ENCODE peak calls at places on chromosomes 6 and 20, in eight cellular contexts. W is A549, Z is AG10803, Q is uterus, U is tibial artery, S is esophagus squamous epithelium, A is HCT116, F is GM10248. I is an unnamed sample.

GRCh38 chr6:52514514-52514913 is 62.3 kb downstream of the TRAM2 start:
- DNase-seq in A (peak), F (no peak), Z (peak), U (peak), S (no peak), W (no peak), Q (peak), I (peak)

GRCh38 chr20:62350098-62350628 is 16.9 kb downstream of the LAMA5 start:
- DNase-seq in W (peak), Q (no peak), A (peak), F (no peak), Z (no peak), S (no peak), U (no peak), I (no peak)

GRCh38 chr6:90219168-90219985 is 77.3 kb downstream of the BACH2 start:
- DNase-seq in Q (peak), A (no peak), F (no peak), S (no peak), U (no peak), Z (peak), W (no peak), I (no peak)

GRCh38 chr20:58630063-58630462 is 21.0 kb upstream of the STX16 start:
- DNase-seq in Z (peak), F (no peak), A (no peak), Q (no peak), W (peak), U (no peak), S (no peak), I (no peak)

GRCh38 chr6:31733734-31734133 is 2.6 kb downstream of the CLIC1 start:
- DNase-seq in A (no peak), F (no peak), U (no peak), W (no peak), Z (no peak), Q (no peak), S (no peak), I (no peak)

GRCh38 chr6:40740518-40740917 is 153.4 kb upstream of the LRFN2 start:
- DNase-seq in U (no peak), W (no peak), S (no peak), F (no peak), Q (no peak), A (no peak), Z (no peak), I (no peak)

GRCh38 chr6:53956804-53957203 is 154.4 kb upstream of the MLIP start:
- DNase-seq in U (no peak), F (no peak), A (no peak), Q (no peak), W (no peak), Z (no peak), S (no peak), I (no peak)

GRCh38 chr6:131755597-131755996 is 44.8 kb upstream of the CTAGE9 start:
- DNase-seq in Q (no peak), A (no peak), U (no peak), Z (peak), S (no peak), F (no peak), W (no peak), I (no peak)

GRCh38 chr6:33718713-33719112 is 7.2 kb upstream of the UQCC2 start:
- DNase-seq in Z (no peak), W (no peak), F (no peak), A (no peak), U (no peak), Q (no peak), S (no peak), I (no peak)

GRCh38 chr6:136404007-136404406 is 114.4 kb upstream of the BCLAF1 start:
- DNase-seq in F (no peak), Q (no peak), S (no peak), U (no peak), Z (no peak), W (no peak), A (no peak), I (no peak)

GRCh38 chr6:126113261-126113660 is 126.9 kb downstream of the TRMT11 start:
- DNase-seq in A (no peak), U (no peak), Q (no peak), W (no peak), Z (no peak), F (no peak), S (no peak), I (no peak)

GRCh38 chr6:124795879-124796838 is 166.1 kb upstream of the RNF217 start:
- DNase-seq in Z (no peak), A (no peak), F (peak), Q (no peak), S (no peak), U (no peak), W (no peak), I (no peak)

GRCh38 chr20:10259166-10259565 is 40.5 kb downstream of the SNAP25 start:
- DNase-seq in Q (no peak), Z (no peak), A (no peak), S (no peak), W (no peak), U (no peak), F (no peak), I (no peak)

GRCh38 chr20:18727032-18727508 is 86.5 kb upstream of the SCP2D1 start:
- DNase-seq in F (no peak), S (no peak), A (no peak), U (no peak), Z (no peak), Q (no peak), W (no peak), I (no peak)

GRCh38 chr6:122752990-122753687 is 26.4 kb upstream of the FABP7 start:
- DNase-seq in Q (no peak), W (no peak), A (no peak), F (no peak), U (no peak), S (no peak), Z (no peak), I (no peak)

GRCh38 chr6:32047084-32047478 is 8.9 kb downstream of the CYP21A2 start:
- DNase-seq in W (no peak), A (peak), S (no peak), F (no peak), Q (peak), U (peak), Z (no peak), I (peak)

GRCh38 chr6:48084201-48084600 is 26.8 kb downstream of the PTCHD4 start:
- DNase-seq in A (no peak), Q (no peak), U (no peak), Z (no peak), W (no peak), F (no peak), S (no peak), I (no peak)

GRCh38 chr6:1726341-1726763 is 116.6 kb downstream of the FOXC1 start:
- DNase-seq in Q (no peak), W (no peak), S (no peak), F (no peak), Z (no peak), A (no peak), U (no peak), I (no peak)

GRCh38 chr20:34516874-34517542 is 786 bp downstream of the DYNLRB1 start:
- DNase-seq in Z (peak), S (no peak), U (peak), Q (peak), W (no peak), F (peak), A (no peak), I (no peak)

GRCh38 chr20:63273180-63273579 is 567 bp downstream of the ARFGAP1 start:
- DNase-seq in A (no peak), U (no peak), S (no peak), Z (no peak), W (no peak), Q (no peak), F (no peak), I (no peak)

GRCh38 chr20:59603727-59604608 is at the start of gene PHACTR3:
- DNase-seq in A (no peak), W (no peak), Q (no peak), F (no peak), S (no peak), U (no peak), Z (no peak), I (no peak)

GRCh38 chr6:41921712-41921998 is 356 bp downstream of the BYSL start:
- DNase-seq in Q (no peak), Z (no peak), W (no peak), A (no peak), F (no peak), U (no peak), S (no peak), I (no peak)

GRCh38 chr6:17103715-17104114 is 1.9 kb downstream of the STMND1 start:
- DNase-seq in F (no peak), Q (no peak), Z (no peak), W (peak), U (no peak), S (no peak), A (peak), I (no peak)

GRCh38 chr20:44026932-44027685 is 112.5 kb downstream of the TOX2 start:
- DNase-seq in F (no peak), S (no peak), Z (peak), U (no peak), W (no peak), Q (no peak), A (no peak), I (no peak)

GRCh38 chr6:113466526-113466925 is 390.6 kb upstream of the MARCKS start:
- DNase-seq in Q (no peak), A (no peak), Z (no peak), W (no peak), U (no peak), F (no peak), S (no peak), I (no peak)

GRCh38 chr6:100134703-100135102 is 140.7 kb upstream of the MCHR2 start:
- DNase-seq in Q (no peak), A (no peak), U (no peak), F (no peak), W (no peak), Z (peak), S (no peak), I (no peak)

GRCh38 chr6:149166324-149166723 is 151.2 kb upstream of the TAB2 start:
- DNase-seq in A (no peak), U (no peak), F (no peak), W (no peak), S (no peak), Q (no peak), Z (no peak), I (no peak)

GRCh38 chr6:150443621-150444020 is 74.8 kb downstream of the IYD start:
- DNase-seq in Q (no peak), U (no peak), A (no peak), Z (peak), F (no peak), W (no peak), S (no peak), I (no peak)

DNA sequence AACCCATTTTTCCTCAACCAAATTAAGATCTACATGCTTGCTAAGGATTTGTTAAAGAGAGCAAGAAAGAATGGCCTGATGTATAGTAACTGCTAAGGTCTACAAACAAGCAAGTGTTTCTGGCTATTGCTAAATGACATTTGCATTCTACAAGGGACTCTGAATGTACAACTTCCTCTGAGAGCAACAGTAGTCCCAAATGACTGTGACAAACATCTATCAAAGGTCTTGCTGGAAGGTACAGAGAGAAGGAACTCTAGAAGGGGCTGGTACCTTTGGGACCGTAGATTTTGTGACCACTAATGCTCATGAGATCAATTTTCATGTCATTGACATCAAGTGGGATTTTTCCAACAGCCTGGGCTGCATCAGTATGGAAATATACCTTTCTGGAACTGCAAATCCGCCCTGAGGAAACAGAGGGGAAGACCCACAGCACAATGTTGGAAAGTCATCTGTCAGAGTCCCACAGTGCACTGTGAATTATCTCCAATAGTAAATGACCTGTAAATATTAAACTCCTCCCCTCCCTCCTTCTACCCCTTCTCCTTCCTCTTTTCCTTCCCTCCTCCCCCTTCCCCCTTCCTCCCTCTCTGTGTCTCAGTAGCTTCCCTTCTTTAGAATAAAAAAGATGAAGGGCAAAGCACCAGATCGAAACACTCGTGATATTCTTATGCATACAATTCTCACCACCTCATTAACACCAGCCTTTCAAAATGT is 15.9 kb upstream of the CPNE1 start:
- DNase-seq in F (no peak), Q (no peak), A (no peak), S (no peak), Z (no peak), U (no peak), W (no peak), I (no peak)
- TF ChIP-seq CTCF in F (no peak), Q (no peak), A (no peak), S (no peak), Z (no peak), U (no peak), W (no peak), I (no peak)

DNA sequence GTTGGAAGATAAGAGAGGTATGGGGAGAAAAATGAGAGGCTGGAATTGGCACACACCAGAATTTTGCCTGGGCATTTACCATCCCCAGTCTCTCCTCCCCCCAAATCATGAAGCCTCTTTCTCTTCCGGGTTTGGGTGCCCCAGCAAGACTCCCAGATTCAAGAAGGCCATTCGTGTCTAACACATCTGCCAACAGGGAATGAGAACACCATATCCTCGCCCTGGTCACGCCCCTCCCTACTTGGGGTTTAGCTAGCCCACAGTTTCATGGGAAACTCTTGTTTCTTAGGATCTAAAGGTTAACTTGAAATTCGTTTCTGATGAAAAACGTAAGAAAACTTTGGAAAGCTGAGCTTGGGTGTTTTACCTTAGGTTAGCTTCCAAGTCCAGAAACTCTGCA is 105.5 kb upstream of the TMEM170B start:
- DNase-seq in S (no peak), U (no peak), Z (no peak), Q (no peak), A (no peak), F (no peak), W (no peak), I (no peak)
- TF ChIP-seq CTCF in S (no peak), U (no peak), Z (no peak), Q (no peak), A (no peak), F (no peak), W (no peak), I (no peak)

GRCh38 chr6:35312076-35312762 is 14.6 kb downstream of the DEF6 start:
- DNase-seq in Z (no peak), Q (no peak), A (no peak), U (no peak), S (no peak), W (no peak), F (no peak), I (no peak)
- TF ChIP-seq CTCF in Z (no peak), Q (no peak), A (no peak), U (no peak), S (no peak), W (no peak), F (no peak), I (no peak)

GRCh38 chr6:167668019-167668753 is 158.5 kb upstream of the AFDN start:
- DNase-seq in Z (no peak), A (no peak), F (no peak), S (no peak), U (no peak), W (no peak), Q (no peak), I (no peak)
- TF ChIP-seq CTCF in Z (no peak), A (no peak), F (no peak), S (no peak), U (no peak), W (no peak), Q (no peak), I (no peak)

GRCh38 chr20:21767200-21767738 is 61.8 kb downstream of the PAX1 start:
- DNase-seq in Z (no peak), F (no peak), Q (no peak), A (no peak), U (no peak), W (no peak), S (no peak), I (no peak)

GRCh38 chr20:21767739-21768223 is 62.3 kb downstream of the PAX1 start:
- DNase-seq in F (no peak), Q (no peak), Z (no peak), A (no peak), S (no peak), W (peak), U (no peak), I (no peak)
- TF ChIP-seq CTCF in F (no peak), Q (no peak), Z (no peak), A (peak), S (no peak), W (peak), U (no peak), I (no peak)

DNA sequence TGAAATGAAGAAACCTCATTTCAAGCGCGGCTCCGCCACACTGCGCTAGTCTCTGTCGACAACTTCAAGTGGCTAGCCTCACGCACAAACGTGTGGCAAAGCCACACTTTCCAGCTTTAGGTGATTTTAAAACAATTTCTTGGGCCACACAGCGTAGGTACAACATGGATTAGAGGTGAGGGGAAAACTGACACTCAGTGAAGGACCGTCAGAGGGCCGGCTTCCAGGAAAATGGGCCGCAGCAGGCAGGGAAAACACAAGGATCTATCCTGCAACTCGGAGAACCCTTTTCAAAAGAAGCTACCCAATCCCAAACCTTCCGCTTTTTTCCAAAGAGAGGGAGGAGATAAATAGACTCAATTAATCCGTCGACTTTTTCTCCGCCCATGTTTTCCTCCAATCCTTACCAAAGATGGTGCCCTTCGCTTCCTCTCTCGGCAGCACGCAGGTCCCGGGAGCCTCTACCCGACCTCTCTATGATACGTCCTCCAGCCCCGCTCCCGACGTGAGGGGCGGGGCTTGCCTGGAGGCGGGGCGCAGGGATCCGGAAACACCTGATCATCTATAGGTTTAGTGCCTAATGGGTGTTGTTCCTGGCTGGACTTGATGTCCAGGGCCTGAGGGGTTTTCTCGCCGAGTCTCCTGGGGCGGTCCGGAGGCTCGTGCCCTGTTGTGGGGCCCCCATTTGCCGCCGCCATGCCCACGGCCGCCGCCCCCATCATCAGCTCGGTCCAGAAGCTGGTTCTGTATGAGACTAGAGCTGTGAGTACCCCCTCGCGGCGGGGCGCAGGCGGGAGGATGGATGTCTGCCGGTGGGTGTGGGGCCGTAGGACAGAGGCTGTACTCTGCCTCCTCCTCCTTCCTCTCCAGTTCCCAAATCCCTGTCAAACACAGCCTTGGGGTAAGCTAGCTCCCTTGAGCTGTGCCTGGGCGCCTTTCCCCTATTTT is at the start of the genes AK9 and FIG4:
- DNase-seq in S (peak), W (peak), F (peak), Q (peak), Z (peak), A (peak), U (peak), I (peak)
- TF ChIP-seq CTCF in S (peak), W (no peak), F (peak), Q (peak), Z (peak), A (no peak), U (peak), I (no peak)

DNA sequence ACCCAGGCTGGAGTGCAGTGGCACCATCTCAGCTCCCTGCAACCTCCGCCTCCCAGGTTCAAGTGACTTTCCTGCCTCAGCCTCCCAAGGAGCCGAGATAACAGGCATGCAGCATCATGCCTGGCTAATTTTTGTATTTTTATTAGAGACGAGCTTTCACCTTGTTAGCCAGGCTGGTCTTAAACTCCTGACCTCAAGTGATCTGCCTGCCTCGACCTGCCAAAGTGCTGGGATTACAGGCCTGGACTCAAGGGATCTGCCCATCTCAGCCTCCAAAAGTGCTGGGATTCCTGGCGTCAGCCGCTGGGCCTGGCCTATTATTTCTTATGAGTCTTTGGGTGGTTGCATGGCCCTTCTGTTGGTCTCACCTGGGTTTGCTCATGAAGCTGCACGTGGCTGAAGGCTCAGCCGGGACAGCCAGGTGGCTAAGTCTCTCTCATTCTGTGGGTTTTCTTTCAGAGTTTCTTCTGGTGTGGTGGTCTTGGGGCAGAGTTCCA is 45.6 kb upstream of the NCOA3 start:
- DNase-seq in W (no peak), Q (no peak), U (no peak), F (no peak), Z (no peak), A (no peak), S (no peak), I (no peak)
- TF ChIP-seq CTCF in W (no peak), Q (no peak), U (no peak), F (no peak), Z (no peak), A (no peak), S (no peak), I (no peak)

I was measured in CD14-positive monocyte.